ENCODE peak calls at places on chromosomes 5 and 9, in ten cellular contexts. K, B, Z, H, S, Q, D, P, J and V are unnamed samples.

GRCh38 chr5:161745392-161745791 is 59.9 kb downstream of the GABRA6 start:
- DNase-seq in K (no peak), H (no peak), Q (no peak), J (no peak), Z (no peak), B (no peak), P (no peak), D (no peak), S (no peak), V (no peak)

GRCh38 chr9:128149951-128150593 is 819 bp downstream of the LCN2 start:
- DNase-seq in Z (no peak), J (no peak), B (no peak), Q (no peak), P (no peak), S (no peak), D (no peak), H (no peak), K (peak; percentile 24), V (no peak)

GRCh38 chr5:143448518-143448917 is 45.0 kb upstream of the NR3C1 start:
- DNase-seq in J (no peak), B (no peak), S (no peak), D (no peak), P (no peak), K (no peak), H (no peak), Z (no peak), Q (no peak), V (no peak)

GRCh38 chr9:89442981-89443817 is 54.7 kb downstream of the SEMA4D start:
- DNase-seq in Q (no peak), P (no peak), J (no peak), H (no peak), D (no peak), B (no peak), Z (peak; percentile 4), S (no peak), K (no peak), V (no peak)

GRCh38 chr9:18722882-18723281 is 248.9 kb downstream of the ADAMTSL1 start:
- DNase-seq in J (no peak), S (no peak), P (no peak), D (no peak), B (no peak), Z (no peak), H (no peak), K (no peak), Q (no peak), V (no peak)

GRCh38 chr5:72584466-72584865 is 77.3 kb upstream of the ZNF366 start:
- DNase-seq in Q (no peak), Z (no peak), K (no peak), D (no peak), B (no peak), P (no peak), J (no peak), H (no peak), S (no peak), V (no peak)

GRCh38 chr5:173025651-173026050 is 30.5 kb upstream of the CREBRF start:
- DNase-seq in Q (no peak), B (no peak), Z (no peak), P (no peak), J (no peak), K (no peak), S (no peak), H (no peak), D (no peak), V (no peak)

GRCh38 chr9:114094971-114095370 is 4.1 kb downstream of the KIF12 start:
- DNase-seq in H (no peak), B (no peak), K (no peak), Z (no peak), D (no peak), P (no peak), S (no peak), Q (no peak), J (no peak), V (no peak)

GRCh38 chr9:64061013-64061627 is 1223.9 kb downstream of the FOXD4L5 start:
- DNase-seq in J (no peak), Z (no peak), D (no peak), Q (no peak), K (no peak), H (no peak), P (no peak), S (no peak), B (no peak), V (no peak)

GRCh38 chr5:131224387-131225191 is 39.3 kb upstream of the CDC42SE2 start:
- DNase-seq in H (no peak), J (no peak), P (no peak), K (no peak), B (no peak), D (no peak), Z (no peak), Q (no peak), S (no peak), V (no peak)

GRCh38 chr5:107217721-107218130 is 453.0 kb downstream of the EFNA5 start:
- DNase-seq in D (peak; percentile 4), H (no peak), Z (no peak), Q (no peak), J (no peak), K (no peak), B (peak; percentile 19), S (no peak), P (no peak), V (no peak)

GRCh38 chr5:131999991-132000490 is 11.4 kb downstream of the ACSL6 start:
- DNase-seq in K (no peak), P (no peak), S (no peak), Q (no peak), D (no peak), B (no peak), H (no peak), J (no peak), Z (no peak), V (no peak)

GRCh38 chr5:174384509-174384947 is 339.0 kb downstream of the NSG2 start:
- DNase-seq in P (no peak), Z (peak; percentile 73), K (no peak), H (no peak), Q (no peak), B (no peak), D (no peak), S (no peak), J (no peak), V (no peak)

GRCh38 chr5:144177548-144177947 is 6.9 kb downstream of the KCTD16 start:
- DNase-seq in Z (no peak), B (no peak), H (no peak), P (no peak), D (no peak), K (no peak), Q (no peak), J (no peak), S (no peak), V (no peak)

GRCh38 chr9:96418920-96419690 is 935 bp upstream of the ZNF367 start:
- DNase-seq in Z (peak; percentile 41), P (peak; percentile 74), K (peak; percentile 85), Q (peak; percentile 43), D (peak; percentile 83), H (no peak), B (peak; percentile 75), S (peak; percentile 80), J (peak; percentile 67), V (peak; percentile 86)

GRCh38 chr5:140725799-140726471 is 25.7 kb downstream of the ZMAT2 start:
- DNase-seq in P (peak; percentile 90), S (peak; percentile 84), D (peak; percentile 5), K (no peak), J (peak; percentile 79), H (no peak), Z (peak; percentile 92), B (no peak), Q (peak; percentile 99), V (peak; percentile 90)